ENCODE peak calls at places on chromosomes 11 and 22, in four cellular contexts. N is GM23248; C is upper lobe of right lung; R is CD8-positive, alpha-beta T cell. Z is an unnamed sample.
A peak's percentile ranks its signal among the peaks of the same experiment; 100 is the strongest.

GRCh38 chr11:67045314-67045713 is 11.3 kb upstream of the RHOD start:
- DNase-seq in N (peak; percentile 95), C (no peak), R (no peak), Z (peak; percentile 93)

GRCh38 chr11:125123947-125124633 is 12.7 kb upstream of the TMEM218 start:
- DNase-seq in N (peak; percentile 64), C (peak; percentile 81), R (no peak), Z (peak; percentile 67)

GRCh38 chr11:134258577-134258976 is 5.2 kb downstream of the ACAD8 start:
- DNase-seq in N (no peak), C (no peak), R (no peak), Z (no peak)

GRCh38 chr11:97738751-97739150 is 1282.0 kb upstream of the CNTN5 start:
- DNase-seq in N (no peak), C (no peak), R (no peak), Z (no peak)

GRCh38 chr11:11568651-11569229 is 53.1 kb downstream of the GALNT18 start:
- DNase-seq in N (no peak), C (no peak), R (no peak), Z (no peak)

GRCh38 chr11:10314199-10315072 is 9.6 kb downstream of the ADM start:
- DNase-seq in N (peak; percentile 53), C (no peak), R (no peak), Z (peak; percentile 65)

GRCh38 chr11:118911880-118912741 is 13.6 kb downstream of the BCL9L start:
- DNase-seq in N (peak; percentile 96), C (peak; percentile 88), R (peak; percentile 63), Z (peak; percentile 92)

GRCh38 chr22:29048822-29049654 is 12.6 kb downstream of the C22orf31 start:
- DNase-seq in N (no peak), C (no peak), R (no peak), Z (no peak)

GRCh38 chr22:32389685-32390084 is 22.4 kb downstream of the RTCB start:
- DNase-seq in N (peak; percentile 45), C (no peak), R (no peak), Z (no peak)

GRCh38 chr11:3224730-3225098 is 6.1 kb upstream of the MRGPRG start:
- DNase-seq in N (no peak), C (no peak), R (no peak), Z (no peak)

GRCh38 chr11:3225159-3225758 is 6.6 kb upstream of the MRGPRG start:
- DNase-seq in N (no peak), C (no peak), R (no peak), Z (no peak)

GRCh38 chr11:3222941-3223905 is 4.6 kb upstream of the MRGPRG start:
- DNase-seq in N (no peak), C (no peak), R (no peak), Z (no peak)

GRCh38 chr11:3222003-3222855 is 3.6 kb upstream of the MRGPRG start:
- DNase-seq in N (no peak), C (no peak), R (no peak), Z (no peak)

GRCh38 chr11:3223932-3224729 is 5.5 kb upstream of the MRGPRG start:
- DNase-seq in N (no peak), C (no peak), R (no peak), Z (no peak)
- H3K4me1 ChIP-seq in N (no peaks in the 10 kb centered on the region), C (no peaks in the 10 kb centered on the region), R (peaks cover 10% of the 10 kb centered on the region), Z (no peaks in the 10 kb centered on the region)

GRCh38 chr22:23847991-23848864 is 9.4 kb upstream of the DERL3 start:
- DNase-seq in N (no peak), C (no peak), R (no peak), Z (no peak)
- H3K4me1 ChIP-seq in N (no peaks in the 10 kb centered on the region), C (peaks cover 21% of the 10 kb centered on the region), R (peaks cover 3% of the 10 kb centered on the region), Z (peaks cover 4% of the 10 kb centered on the region)

GRCh38 chr11:72781063-72781312 is 12.9 kb downstream of the STARD10 start:
- DNase-seq in N (no peak), C (peak; percentile 85), R (no peak), Z (no peak)

GRCh38 chr11:72778535-72779494 is 15.0 kb downstream of the STARD10 start:
- DNase-seq in N (no peak), C (no peak), R (no peak), Z (no peak)

GRCh38 chr11:72779495-72780128 is 14.2 kb downstream of the STARD10 start:
- DNase-seq in N (no peak), C (no peak), R (no peak), Z (no peak)

GRCh38 chr11:72781313-72782080 is 12.3 kb downstream of the STARD10 start:
- DNase-seq in N (peak; percentile 34), C (peak; percentile 80), R (peak; percentile 43), Z (no peak)

DNA sequence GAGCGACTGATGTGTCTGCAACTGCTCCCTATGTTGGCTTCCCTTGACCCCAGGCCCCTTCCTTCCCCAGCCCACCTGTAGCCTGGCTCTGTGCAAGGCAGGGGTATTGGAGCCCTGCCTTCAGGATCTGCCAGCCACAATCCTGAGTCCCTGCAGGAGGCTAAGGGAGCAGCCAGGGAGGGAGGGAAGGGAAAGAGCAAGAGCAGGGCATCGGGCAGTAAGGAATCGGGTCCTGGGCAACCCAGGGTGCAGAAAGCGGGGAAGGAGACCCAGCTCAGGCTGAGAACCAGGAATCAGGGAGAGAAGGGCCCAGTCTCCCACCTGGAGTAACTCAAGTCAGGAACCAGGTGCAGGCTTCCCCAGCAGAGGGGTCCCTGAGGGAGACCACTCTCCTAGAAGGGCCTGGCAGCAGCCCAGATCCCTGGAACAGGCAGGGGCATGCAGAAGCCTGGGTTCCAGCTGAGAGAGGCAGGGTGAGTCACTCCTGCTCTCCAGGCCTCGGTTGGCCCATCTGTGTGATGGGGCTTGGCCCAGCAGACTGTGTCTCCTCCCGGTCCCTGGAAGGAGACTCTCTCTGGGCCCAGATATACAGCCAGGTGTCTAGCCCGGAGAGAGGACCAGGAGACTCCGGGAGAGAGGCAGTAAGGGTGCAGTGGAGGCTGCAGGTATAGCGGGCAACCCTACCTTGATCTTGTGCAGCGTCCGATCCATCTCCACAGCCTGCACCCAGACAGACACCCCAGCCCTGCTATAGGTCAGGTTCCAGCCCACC is 13.4 kb downstream of the STARD10 start:
- DNase-seq in N (no peak), C (no peak), R (no peak), Z (no peak)
- H3K4me1 ChIP-seq in N (no peaks in the 10 kb centered on the region), C (peaks cover 36% of the 10 kb centered on the region), R (peaks cover 16% of the 10 kb centered on the region), Z (peaks cover 47% of the 10 kb centered on the region)

GRCh38 chr11:64870176-64870892 is 8.1 kb downstream of the EHD1 start:
- DNase-seq in N (peak; percentile 84), C (no peak), R (no peak), Z (no peak)

GRCh38 chr11:64868904-64869570 is 9.4 kb downstream of the EHD1 start:
- DNase-seq in N (peak; percentile 92), C (no peak), R (no peak), Z (no peak)

GRCh38 chr11:64872790-64873488 is 5.5 kb downstream of the EHD1 start:
- DNase-seq in N (no peak), C (no peak), R (no peak), Z (no peak)

GRCh38 chr11:64869571-64870175 is 8.7 kb downstream of the EHD1 start:
- DNase-seq in N (no peak), C (no peak), R (no peak), Z (no peak)

GRCh38 chr11:64870893-64871849 is 7.2 kb downstream of the EHD1 start:
- DNase-seq in N (no peak), C (no peak), R (no peak), Z (no peak)
- H3K4me1 ChIP-seq in N (peaks cover 42% of the 10 kb centered on the region), C (peaks cover 77% of the 10 kb centered on the region), R (peaks cover 93% of the 10 kb centered on the region), Z (peaks cover 50% of the 10 kb centered on the region)

DNA sequence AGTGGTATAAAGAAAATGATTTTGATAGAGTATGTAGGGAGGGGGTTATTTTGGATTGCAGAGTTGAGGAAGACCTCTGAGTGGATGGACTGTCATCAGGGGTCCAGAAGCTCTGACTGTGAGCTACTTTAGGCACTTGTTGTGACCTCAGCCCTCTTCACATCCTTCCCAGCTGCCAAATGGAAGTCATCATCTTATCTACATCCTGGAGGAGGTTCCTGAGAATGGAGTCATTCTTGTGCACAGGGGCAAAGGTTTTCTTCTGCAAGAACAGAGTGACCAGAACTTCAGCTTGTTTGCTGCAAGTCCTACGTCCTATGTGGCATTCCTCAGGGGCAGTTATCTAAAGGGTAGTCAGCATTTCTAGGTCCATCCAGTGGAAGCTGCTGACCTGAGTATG is 393.8 kb downstream of the AASDHPPT start:
- DNase-seq in N (no peak), C (no peak), R (no peak), Z (peak; percentile 23)
- H3K4me1 ChIP-seq in N (peaks cover 29% of the 10 kb centered on the region), C (peaks cover 3% of the 10 kb centered on the region), R (no peaks in the 10 kb centered on the region), Z (no peaks in the 10 kb centered on the region)

Z was measured in adrenal gland.